ENCODE peak calls at places on chromosomes 7 and 10, in seven cellular contexts. R, C, D, B, V, E and S are unnamed samples. For H3K4me1, the result is how much of the 10 kb centered on the place peaks cover.

GRCh38 chr7:111735661-111736323 is 173.5 kb upstream of the IMMP2L start:
- DNase-seq in R (peak), C (peak), V (no peak), B (peak), E (peak), D (peak), S (peak)

GRCh38 chr7:108196004-108196403 is 65.8 kb upstream of the LAMB4 start:
- DNase-seq in E (no peak), C (peak), V (no peak), B (no peak), R (no peak), D (no peak), S (peak)

GRCh38 chr7:45072131-45073030 is 16.4 kb downstream of the NACAD start:
- DNase-seq in D (no peak), C (no peak), B (no peak), E (no peak), R (no peak), V (peak), S (no peak)

GRCh38 chr10:80133221-80133620 is 691 bp downstream of the PLAC9 start:
- DNase-seq in E (no peak), R (peak), V (peak), C (peak), D (peak), B (no peak), S (no peak)

GRCh38 chr7:151409555-151410404 is at the start of gene WDR86:
- DNase-seq in R (no peak), D (no peak), C (no peak), E (no peak), B (no peak), V (no peak), S (no peak)

GRCh38 chr10:84293574-84294016 is 34.8 kb upstream of the CCSER2 start:
- DNase-seq in R (no peak), D (no peak), E (no peak), C (no peak), V (no peak), B (no peak), S (no peak)

GRCh38 chr10:107544706-107545520 is 380.4 kb upstream of the SORCS1 start:
- DNase-seq in B (no peak), E (no peak), C (no peak), R (no peak), V (no peak), D (no peak), S (no peak)

GRCh38 chr10:65360497-65360896 is 1565.3 kb upstream of the LRRTM3 start:
- DNase-seq in C (no peak), V (no peak), D (no peak), B (no peak), E (no peak), R (no peak), S (no peak)

GRCh38 chr7:95509199-95509598 is 23.5 kb downstream of the ASB4 start:
- DNase-seq in E (no peak), V (no peak), D (no peak), C (peak), B (peak), R (no peak), S (no peak)

GRCh38 chr10:46096426-46096825 is 50.4 kb upstream of the MSMB start:
- DNase-seq in V (no peak), E (no peak), B (no peak), C (no peak), R (no peak), D (no peak), S (no peak)

GRCh38 chr10:130495116-130495862 is 359.1 kb downstream of the GLRX3 start:
- DNase-seq in R (no peak), D (no peak), B (no peak), C (no peak), V (peak), E (no peak), S (no peak)

GRCh38 chr7:137990251-137990901 is 11.5 kb downstream of the CREB3L2 start:
- DNase-seq in R (no peak), D (peak), B (no peak), C (peak), V (no peak), E (no peak), S (peak)

GRCh38 chr10:77746313-77746712 is 108.7 kb upstream of the KCNMA1 start:
- DNase-seq in V (no peak), R (no peak), C (peak), D (no peak), E (no peak), B (no peak), S (peak)

GRCh38 chr10:62851449-62851848 is 35.3 kb upstream of the EGR2 start:
- DNase-seq in E (no peak), D (no peak), V (no peak), B (no peak), C (peak), R (no peak), S (no peak)

GRCh38 chr10:28920091-28920490 is 242.8 kb downstream of the BAMBI start:
- DNase-seq in E (no peak), V (no peak), C (no peak), D (no peak), R (no peak), B (no peak), S (no peak)

GRCh38 chr7:68964060-68964459 is 634.2 kb upstream of the AUTS2 start:
- DNase-seq in D (no peak), E (no peak), C (no peak), R (no peak), B (no peak), V (no peak), S (peak)

GRCh38 chr10:30040597-30040996 is 18.8 kb downstream of the JCAD start:
- DNase-seq in C (no peak), R (no peak), E (no peak), V (no peak), B (no peak), D (no peak), S (no peak)

GRCh38 chr10:119595134-119595714 is 1.5 kb downstream of the TIAL1 start:
- DNase-seq in V (no peak), B (peak), R (no peak), E (no peak), C (peak), D (no peak), S (no peak)

GRCh38 chr7:35839860-35840854 is 39.3 kb downstream of the SEPTIN7 start:
- DNase-seq in D (no peak), B (no peak), E (no peak), R (no peak), V (no peak), C (peak), S (peak)

GRCh38 chr10:66827353-66827752 is 98.5 kb upstream of the LRRTM3 start:
- DNase-seq in D (no peak), B (no peak), R (no peak), C (peak), E (no peak), V (no peak), S (peak)

GRCh38 chr10:24891823-24892222 is 60.6 kb downstream of the PRTFDC1 start:
- DNase-seq in D (no peak), E (no peak), R (no peak), V (no peak), C (peak), B (peak), S (peak)
- H3K4me1 ChIP-seq in D (under half), E (under half), R (under half), V (under half), C (under half), B (under half), S (under half)

GRCh38 chr7:75971961-75972763 is 22.2 kb downstream of the TMEM120A start:
- DNase-seq in E (no peak), D (peak), C (peak), V (peak), R (no peak), B (no peak), S (no peak)
- TF ChIP-seq CTCF in E (no peak), D (peak), C (no peak), V (no peak), R (no peak), B (no peak), S (peak)

DNA sequence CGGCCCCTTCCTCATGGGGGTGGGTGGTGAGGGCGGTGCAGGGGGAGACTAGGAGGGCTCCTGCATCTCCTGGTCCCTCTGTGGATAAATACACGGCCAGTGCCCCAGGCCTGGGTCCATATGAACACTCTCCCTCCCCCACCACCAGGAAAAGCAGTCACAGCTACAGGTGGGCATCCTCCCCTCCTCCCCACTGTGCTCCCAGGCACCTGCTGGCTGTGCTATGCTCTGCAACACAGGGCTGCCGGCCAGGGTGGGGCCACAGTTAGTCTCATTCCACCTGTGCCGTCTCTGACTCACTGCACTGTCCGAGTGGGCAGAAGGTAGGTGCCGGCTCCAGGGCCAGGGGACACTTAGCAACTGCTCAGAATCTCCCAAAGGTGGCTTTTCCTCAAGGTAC is 87.3 kb upstream of the INSIG1 start:
- DNase-seq in V (peak), B (no peak), C (no peak), D (no peak), E (no peak), R (no peak), S (no peak)
- H3K4me1 ChIP-seq in V (under half), B (under half), C (under half), D (under half), E (under half), R (under half), S (under half)

DNA sequence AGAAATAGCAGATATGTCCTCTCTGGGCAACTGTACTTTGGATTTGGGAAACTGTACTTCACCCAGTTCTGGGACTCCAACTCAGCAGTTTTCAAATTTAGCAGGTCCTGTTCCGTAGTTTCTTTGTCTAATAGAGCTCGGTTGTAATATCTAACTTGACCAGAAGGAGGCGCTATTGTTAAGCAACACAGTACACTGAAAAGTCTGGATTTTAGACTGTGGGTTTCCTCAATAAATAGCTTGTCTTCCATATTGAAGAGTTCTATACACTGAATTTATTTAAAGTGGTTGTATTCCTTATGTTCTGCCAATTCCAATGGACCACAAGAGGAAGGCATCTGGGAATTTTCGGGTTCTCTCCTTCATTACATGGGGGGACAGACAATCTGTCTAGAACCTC is 39.8 kb downstream of the ELFN1 start:
- DNase-seq in C (no peak), D (no peak), E (no peak), V (no peak), B (no peak), R (no peak), S (no peak)
- TF ChIP-seq CTCF in C (peak), D (peak), E (peak), V (no peak), B (no peak), R (no peak), S (peak)

GRCh38 chr10:71825217-71825616 is 25.8 kb downstream of the PSAP start:
- DNase-seq in C (no peak), E (no peak), R (no peak), V (no peak), D (no peak), B (no peak), S (no peak)
- H3K4me1 ChIP-seq in C (under half), E (under half), R (under half), V (under half), D (under half), B (under half), S (under half)

GRCh38 chr10:43170491-43170890 is 32.2 kb downstream of the CSGALNACT2 start:
- DNase-seq in B (no peak), D (no peak), V (no peak), C (peak), E (no peak), R (no peak), S (no peak)
- TF ChIP-seq CTCF in B (no peak), D (no peak), V (no peak), C (peak), E (no peak), R (no peak), S (peak)

GRCh38 chr7:6398943-6399342 is 48.8 kb downstream of the DAGLB start:
- DNase-seq in R (no peak), B (no peak), V (no peak), C (no peak), D (no peak), E (no peak), S (peak)
- H3K4me1 ChIP-seq in R (under half), B (under half), V (half or more), C (under half), D (half or more), E (under half), S (under half)

DNA sequence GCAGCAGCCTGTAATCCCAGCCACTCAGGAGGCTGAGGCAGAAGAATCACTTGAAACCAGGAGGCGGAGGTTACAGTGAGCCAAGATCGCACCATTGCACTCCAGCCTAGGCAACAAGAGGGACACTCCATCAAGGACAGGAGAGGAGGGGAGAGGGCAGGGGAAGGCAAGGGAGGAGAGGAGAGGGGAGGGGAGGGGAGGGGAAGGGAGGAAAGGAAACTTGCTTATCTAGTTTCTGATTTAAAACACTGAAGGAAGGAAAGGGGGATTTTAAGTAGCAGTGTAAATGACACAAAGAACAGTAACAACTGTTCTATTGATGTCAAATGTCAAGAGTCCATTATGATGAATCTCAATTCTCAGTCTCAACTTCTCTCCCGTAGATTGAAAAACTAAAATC is 43.7 kb downstream of the SRPK2 start:
- DNase-seq in R (no peak), D (no peak), C (no peak), V (no peak), B (no peak), E (no peak), S (no peak)
- TF ChIP-seq CTCF in R (no peak), D (no peak), C (no peak), V (no peak), B (no peak), E (no peak), S (no peak)

DNA sequence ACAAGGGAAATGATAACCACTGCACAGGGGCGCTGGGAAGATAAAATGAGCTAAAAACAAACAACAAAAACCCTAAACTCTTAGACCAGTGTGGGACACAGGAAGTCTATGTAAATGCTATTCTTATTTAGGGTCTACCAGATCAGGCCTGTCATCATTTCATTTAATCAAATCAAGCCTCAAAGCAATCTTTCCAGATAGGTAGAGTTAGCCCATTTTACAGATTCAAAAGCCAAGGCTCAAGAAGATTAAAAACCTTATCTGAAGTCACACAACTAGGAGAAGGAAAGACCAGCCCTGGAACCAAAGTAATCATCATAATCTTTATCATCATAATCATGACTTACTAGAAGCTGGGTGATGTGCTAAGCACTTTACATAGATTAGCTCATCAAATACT is 4.7 kb downstream of the NOD1 start:
- DNase-seq in R (no peak), E (no peak), C (no peak), V (no peak), D (no peak), B (no peak), S (no peak)
- H3K4me1 ChIP-seq in R (under half), E (under half), C (under half), V (half or more), D (half or more), B (under half), S (under half)